ENCODE peak calls at places on chromosomes 13 and 19, in nine cellular contexts. One of them, this sample, is unnamed.

GRCh38 chr13:33140161-33140560 is 123.9 kb downstream of the KL start:
- DNase-seq in stomach: no peak
- DNase-seq in CD4-positive, CD25-positive, alpha-beta regulatory T cell: no peak
- DNase-seq in skeletal muscle cell: peak
- DNase-seq in tibial nerve: no peak
- DNase-seq in thoracic aorta: no peak
- DNase-seq in BE2C: no peak
- DNase-seq in lower lobe of right lung: no peak
- DNase-seq in CD8-positive, alpha-beta memory T cell: no peak
- DNase-seq in this sample: no peak

GRCh38 chr13:52879950-52880650 is 31.7 kb upstream of the PCDH8 start:
- DNase-seq in tibial nerve: no peak
- DNase-seq in CD4-positive, CD25-positive, alpha-beta regulatory T cell: no peak
- DNase-seq in skeletal muscle cell: no peak
- DNase-seq in thoracic aorta: no peak
- DNase-seq in BE2C: no peak
- DNase-seq in lower lobe of right lung: no peak
- DNase-seq in stomach: no peak
- DNase-seq in CD8-positive, alpha-beta memory T cell: no peak
- DNase-seq in this sample: no peak

GRCh38 chr13:109428146-109428545 is 358.2 kb downstream of the IRS2 start:
- DNase-seq in CD4-positive, CD25-positive, alpha-beta regulatory T cell: no peak
- DNase-seq in thoracic aorta: no peak
- DNase-seq in skeletal muscle cell: no peak
- DNase-seq in tibial nerve: no peak
- DNase-seq in lower lobe of right lung: no peak
- DNase-seq in stomach: no peak
- DNase-seq in CD8-positive, alpha-beta memory T cell: no peak
- DNase-seq in BE2C: no peak
- DNase-seq in this sample: no peak

GRCh38 chr13:113769881-113770280 is 10.9 kb downstream of the TMEM255B start:
- DNase-seq in CD8-positive, alpha-beta memory T cell: no peak
- DNase-seq in CD4-positive, CD25-positive, alpha-beta regulatory T cell: no peak
- DNase-seq in tibial nerve: no peak
- DNase-seq in stomach: peak
- DNase-seq in thoracic aorta: no peak
- DNase-seq in lower lobe of right lung: no peak
- DNase-seq in BE2C: no peak
- DNase-seq in skeletal muscle cell: no peak
- DNase-seq in this sample: no peak

GRCh38 chr13:112690242-112690943 is 555 bp downstream of the ATP11A start:
- DNase-seq in CD4-positive, CD25-positive, alpha-beta regulatory T cell: peak
- DNase-seq in skeletal muscle cell: no peak
- DNase-seq in lower lobe of right lung: peak
- DNase-seq in BE2C: no peak
- DNase-seq in tibial nerve: no peak
- DNase-seq in thoracic aorta: no peak
- DNase-seq in stomach: peak
- DNase-seq in CD8-positive, alpha-beta memory T cell: peak
- DNase-seq in this sample: peak

GRCh38 chr19:42095142-42095813 is 19.3 kb downstream of the ZNF574 start:
- DNase-seq in BE2C: no peak
- DNase-seq in CD8-positive, alpha-beta memory T cell: no peak
- DNase-seq in CD4-positive, CD25-positive, alpha-beta regulatory T cell: no peak
- DNase-seq in stomach: no peak
- DNase-seq in skeletal muscle cell: no peak
- DNase-seq in tibial nerve: no peak
- DNase-seq in thoracic aorta: no peak
- DNase-seq in lower lobe of right lung: no peak
- DNase-seq in this sample: no peak

GRCh38 chr19:8445488-8446001 is 770 bp downstream of the HNRNPM start:
- DNase-seq in lower lobe of right lung: peak
- DNase-seq in tibial nerve: peak
- DNase-seq in stomach: peak
- DNase-seq in skeletal muscle cell: no peak
- DNase-seq in CD4-positive, CD25-positive, alpha-beta regulatory T cell: no peak
- DNase-seq in BE2C: peak
- DNase-seq in CD8-positive, alpha-beta memory T cell: peak
- DNase-seq in thoracic aorta: no peak
- DNase-seq in this sample: peak

GRCh38 chr13:97133554-97133953 is 88.6 kb upstream of the MBNL2 start:
- DNase-seq in thoracic aorta: no peak
- DNase-seq in tibial nerve: no peak
- DNase-seq in BE2C: no peak
- DNase-seq in skeletal muscle cell: no peak
- DNase-seq in CD8-positive, alpha-beta memory T cell: no peak
- DNase-seq in lower lobe of right lung: no peak
- DNase-seq in stomach: no peak
- DNase-seq in CD4-positive, CD25-positive, alpha-beta regulatory T cell: no peak
- DNase-seq in this sample: no peak

DNA sequence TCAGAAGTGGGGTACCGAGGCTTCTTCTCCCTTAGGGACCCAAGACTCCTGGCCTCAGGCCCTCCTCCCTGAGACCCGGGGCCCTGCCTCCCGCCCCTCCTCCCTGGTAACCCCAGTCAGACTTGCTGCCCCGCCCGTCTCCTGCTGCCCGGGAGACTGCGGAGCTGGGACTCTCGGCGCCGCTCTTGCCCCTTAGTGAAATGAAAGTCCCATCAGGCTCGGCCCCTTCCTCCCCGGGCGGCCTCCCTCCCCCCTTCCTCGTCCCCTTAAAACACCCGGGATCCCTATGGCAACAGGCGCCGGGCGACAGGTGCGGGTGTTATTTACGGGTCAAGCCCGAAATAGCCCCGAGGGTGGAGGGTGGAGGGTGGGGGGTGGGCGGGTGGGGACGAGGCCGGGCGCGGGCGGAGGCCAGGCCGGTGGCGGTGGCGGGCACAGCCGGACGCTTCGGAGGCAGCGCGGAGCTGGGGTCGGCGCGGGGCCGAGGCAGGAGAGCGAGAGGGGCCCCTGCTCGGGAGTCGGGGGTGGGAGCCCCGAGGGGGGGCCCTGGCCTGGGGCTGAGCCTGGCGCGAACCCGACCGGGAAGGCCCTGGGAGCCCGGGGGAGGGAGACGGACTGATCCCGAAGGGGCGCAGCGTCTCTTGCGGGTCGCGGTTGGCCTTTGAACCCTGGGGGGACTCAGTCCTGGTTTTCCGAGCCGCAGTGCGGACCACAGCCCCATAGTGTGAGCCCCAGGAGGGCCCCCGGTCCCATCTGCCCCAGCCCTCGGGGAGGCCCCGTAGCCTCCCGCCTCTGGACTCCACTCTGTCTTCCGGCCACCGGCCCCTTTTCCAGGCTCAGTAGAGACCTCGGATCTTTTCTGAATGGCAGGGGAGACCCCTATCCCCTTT is at the start of gene CACNG6:
- DNase-seq in skeletal muscle cell: no peak
- DNase-seq in thoracic aorta: no peak
- DNase-seq in tibial nerve: no peak
- DNase-seq in stomach: peak
- DNase-seq in lower lobe of right lung: peak
- DNase-seq in CD8-positive, alpha-beta memory T cell: no peak
- DNase-seq in BE2C: no peak
- DNase-seq in CD4-positive, CD25-positive, alpha-beta regulatory T cell: no peak
- DNase-seq in this sample: no peak
- H3K4me3 ChIP-seq in skeletal muscle cell: peak
- H3K4me3 ChIP-seq in thoracic aorta: peak
- H3K4me3 ChIP-seq in tibial nerve: peak
- H3K4me3 ChIP-seq in stomach: peak
- H3K4me3 ChIP-seq in lower lobe of right lung: peak
- H3K4me3 ChIP-seq in CD8-positive, alpha-beta memory T cell: no peak
- H3K4me3 ChIP-seq in BE2C: no peak
- H3K4me3 ChIP-seq in CD4-positive, CD25-positive, alpha-beta regulatory T cell: no peak
- H3K4me3 ChIP-seq in this sample: no peak

GRCh38 chr19:1668339-1669123 is 16.1 kb upstream of the TCF3 start:
- DNase-seq in stomach: no peak
- DNase-seq in tibial nerve: no peak
- DNase-seq in CD4-positive, CD25-positive, alpha-beta regulatory T cell: no peak
- DNase-seq in BE2C: peak
- DNase-seq in thoracic aorta: no peak
- DNase-seq in lower lobe of right lung: peak
- DNase-seq in skeletal muscle cell: no peak
- DNase-seq in CD8-positive, alpha-beta memory T cell: no peak
- DNase-seq in this sample: peak

GRCh38 chr19:1663854-1664253 is 11.4 kb upstream of the TCF3 start:
- DNase-seq in stomach: no peak
- DNase-seq in CD4-positive, CD25-positive, alpha-beta regulatory T cell: no peak
- DNase-seq in thoracic aorta: no peak
- DNase-seq in BE2C: no peak
- DNase-seq in lower lobe of right lung: no peak
- DNase-seq in CD8-positive, alpha-beta memory T cell: no peak
- DNase-seq in tibial nerve: no peak
- DNase-seq in skeletal muscle cell: no peak
- DNase-seq in this sample: peak

GRCh38 chr19:1671716-1672037 is 19.3 kb upstream of the TCF3 start:
- DNase-seq in CD4-positive, CD25-positive, alpha-beta regulatory T cell: no peak
- DNase-seq in tibial nerve: no peak
- DNase-seq in BE2C: peak
- DNase-seq in CD8-positive, alpha-beta memory T cell: no peak
- DNase-seq in stomach: no peak
- DNase-seq in skeletal muscle cell: no peak
- DNase-seq in lower lobe of right lung: no peak
- DNase-seq in thoracic aorta: no peak
- DNase-seq in this sample: no peak

GRCh38 chr19:1665565-1666047 is 13.2 kb upstream of the TCF3 start:
- DNase-seq in skeletal muscle cell: no peak
- DNase-seq in thoracic aorta: no peak
- DNase-seq in tibial nerve: no peak
- DNase-seq in CD4-positive, CD25-positive, alpha-beta regulatory T cell: no peak
- DNase-seq in lower lobe of right lung: no peak
- DNase-seq in CD8-positive, alpha-beta memory T cell: no peak
- DNase-seq in stomach: no peak
- DNase-seq in BE2C: peak
- DNase-seq in this sample: peak

DNA sequence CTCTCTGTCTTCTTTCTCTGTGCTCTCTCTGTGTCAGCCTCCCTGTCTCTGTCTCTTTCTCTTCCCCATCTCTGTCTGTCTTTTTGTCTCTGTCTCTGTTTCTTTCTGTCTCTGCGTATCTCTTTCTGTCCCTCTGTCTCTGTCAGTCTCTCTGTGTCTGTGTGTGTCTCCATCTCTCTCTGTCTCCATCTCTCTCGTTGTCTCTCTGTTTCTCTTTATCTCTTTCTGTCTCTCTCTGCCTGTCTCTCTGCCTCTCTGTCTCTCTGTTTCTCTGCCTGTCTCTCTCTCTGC is 15.6 kb upstream of the TCF3 start:
- DNase-seq in skeletal muscle cell: no peak
- DNase-seq in BE2C: no peak
- DNase-seq in stomach: no peak
- DNase-seq in thoracic aorta: no peak
- DNase-seq in CD8-positive, alpha-beta memory T cell: no peak
- DNase-seq in lower lobe of right lung: no peak
- DNase-seq in CD4-positive, CD25-positive, alpha-beta regulatory T cell: no peak
- DNase-seq in tibial nerve: no peak
- DNase-seq in this sample: no peak
- H3K4me3 ChIP-seq in skeletal muscle cell: no peak
- H3K4me3 ChIP-seq in BE2C: peak
- H3K4me3 ChIP-seq in stomach: no peak
- H3K4me3 ChIP-seq in thoracic aorta: no peak
- H3K4me3 ChIP-seq in CD8-positive, alpha-beta memory T cell: no peak
- H3K4me3 ChIP-seq in lower lobe of right lung: no peak
- H3K4me3 ChIP-seq in CD4-positive, CD25-positive, alpha-beta regulatory T cell: peak
- H3K4me3 ChIP-seq in tibial nerve: no peak
- H3K4me3 ChIP-seq in this sample: peak

GRCh38 chr13:25292301-25292700 is 5.0 kb upstream of the MTMR6 start:
- DNase-seq in stomach: no peak
- DNase-seq in thoracic aorta: no peak
- DNase-seq in CD4-positive, CD25-positive, alpha-beta regulatory T cell: no peak
- DNase-seq in CD8-positive, alpha-beta memory T cell: peak
- DNase-seq in tibial nerve: no peak
- DNase-seq in BE2C: no peak
- DNase-seq in skeletal muscle cell: peak
- DNase-seq in lower lobe of right lung: no peak
- DNase-seq in this sample: no peak

GRCh38 chr13:25288966-25289365 is 1.7 kb upstream of the MTMR6 start:
- DNase-seq in skeletal muscle cell: no peak
- DNase-seq in stomach: no peak
- DNase-seq in lower lobe of right lung: no peak
- DNase-seq in CD8-positive, alpha-beta memory T cell: no peak
- DNase-seq in tibial nerve: no peak
- DNase-seq in thoracic aorta: no peak
- DNase-seq in BE2C: no peak
- DNase-seq in CD4-positive, CD25-positive, alpha-beta regulatory T cell: no peak
- DNase-seq in this sample: no peak

GRCh38 chr13:25295228-25295627 is 6.2 kb upstream of the NUP58 start:
- DNase-seq in thoracic aorta: no peak
- DNase-seq in skeletal muscle cell: no peak
- DNase-seq in CD4-positive, CD25-positive, alpha-beta regulatory T cell: no peak
- DNase-seq in tibial nerve: no peak
- DNase-seq in CD8-positive, alpha-beta memory T cell: no peak
- DNase-seq in stomach: no peak
- DNase-seq in BE2C: no peak
- DNase-seq in lower lobe of right lung: no peak
- DNase-seq in this sample: no peak

GRCh38 chr13:25286969-25287961 is at the start of gene MTMR6:
- DNase-seq in lower lobe of right lung: peak
- DNase-seq in skeletal muscle cell: peak
- DNase-seq in CD4-positive, CD25-positive, alpha-beta regulatory T cell: peak
- DNase-seq in CD8-positive, alpha-beta memory T cell: peak
- DNase-seq in stomach: peak
- DNase-seq in tibial nerve: peak
- DNase-seq in BE2C: peak
- DNase-seq in thoracic aorta: peak
- DNase-seq in this sample: peak

GRCh38 chr13:25291691-25292090 is 4.4 kb upstream of the MTMR6 start:
- DNase-seq in CD8-positive, alpha-beta memory T cell: no peak
- DNase-seq in lower lobe of right lung: no peak
- DNase-seq in thoracic aorta: no peak
- DNase-seq in skeletal muscle cell: no peak
- DNase-seq in BE2C: no peak
- DNase-seq in tibial nerve: no peak
- DNase-seq in CD4-positive, CD25-positive, alpha-beta regulatory T cell: no peak
- DNase-seq in stomach: no peak
- DNase-seq in this sample: no peak
- H3K4me3 ChIP-seq in CD8-positive, alpha-beta memory T cell: no peak
- H3K4me3 ChIP-seq in lower lobe of right lung: no peak
- H3K4me3 ChIP-seq in thoracic aorta: no peak
- H3K4me3 ChIP-seq in skeletal muscle cell: no peak
- H3K4me3 ChIP-seq in BE2C: no peak
- H3K4me3 ChIP-seq in tibial nerve: no peak
- H3K4me3 ChIP-seq in CD4-positive, CD25-positive, alpha-beta regulatory T cell: no peak
- H3K4me3 ChIP-seq in stomach: no peak
- H3K4me3 ChIP-seq in this sample: no peak

DNA sequence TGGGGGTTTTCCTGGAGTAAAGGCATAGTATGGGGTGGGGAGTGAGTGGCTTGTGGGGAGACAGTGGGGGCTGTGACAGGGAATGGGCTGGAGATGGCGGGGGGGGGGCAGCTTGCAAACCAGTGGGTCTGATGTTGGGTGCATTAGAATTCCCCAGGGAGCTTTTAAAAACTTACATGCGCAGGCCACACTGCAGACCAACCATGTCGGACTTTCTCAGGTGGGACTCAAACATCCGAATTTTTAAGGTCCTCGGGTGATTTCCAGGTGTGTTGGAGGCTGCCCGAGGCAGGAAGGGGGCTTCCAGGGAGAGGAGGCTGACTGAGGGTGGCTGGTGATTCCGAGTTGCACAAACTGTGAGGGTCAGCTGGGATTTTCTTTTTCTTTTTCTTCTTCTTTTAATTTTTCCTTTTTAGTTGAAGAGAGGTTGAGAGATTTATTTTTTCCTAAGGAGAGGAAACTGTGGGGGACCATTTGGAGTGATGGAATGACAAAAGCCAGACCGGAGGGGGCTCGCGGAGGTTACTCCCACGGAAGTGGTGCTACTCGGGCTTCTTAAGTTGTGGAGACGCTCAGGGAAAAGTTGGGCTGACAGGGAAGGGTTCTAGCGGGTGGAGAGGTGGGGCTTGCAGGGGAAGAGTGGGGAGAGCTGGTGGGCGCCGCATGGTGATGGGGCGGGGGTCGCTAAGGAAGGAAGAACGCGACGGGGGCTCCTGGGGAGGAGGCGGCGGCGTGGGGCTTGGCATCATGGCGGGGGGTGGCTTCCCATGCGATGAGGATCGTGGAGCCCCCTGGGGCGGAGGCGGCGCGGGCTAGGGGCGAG is 1.0 kb upstream of the CACNG8 start:
- DNase-seq in tibial nerve: no peak
- DNase-seq in thoracic aorta: no peak
- DNase-seq in stomach: no peak
- DNase-seq in lower lobe of right lung: no peak
- DNase-seq in CD4-positive, CD25-positive, alpha-beta regulatory T cell: no peak
- DNase-seq in skeletal muscle cell: no peak
- DNase-seq in BE2C: no peak
- DNase-seq in CD8-positive, alpha-beta memory T cell: no peak
- DNase-seq in this sample: no peak
- H3K4me3 ChIP-seq in tibial nerve: no peak
- H3K4me3 ChIP-seq in thoracic aorta: no peak
- H3K4me3 ChIP-seq in stomach: no peak
- H3K4me3 ChIP-seq in lower lobe of right lung: no peak
- H3K4me3 ChIP-seq in CD4-positive, CD25-positive, alpha-beta regulatory T cell: no peak
- H3K4me3 ChIP-seq in skeletal muscle cell: peak
- H3K4me3 ChIP-seq in BE2C: no peak
- H3K4me3 ChIP-seq in CD8-positive, alpha-beta memory T cell: no peak
- H3K4me3 ChIP-seq in this sample: no peak

This sample was measured in GM12865.